ENCODE peak calls at places on chromosomes 1 and 21, in four cellular contexts. One of them, this sample, is unnamed.

GRCh38 chr1:222171005-222171404 is 376.9 kb downstream of the HHIPL2 start:
- DNase-seq in GM12878: peak
- DNase-seq in K562: peak
- DNase-seq in HepG2: peak
- DNase-seq in this sample: no peak

GRCh38 chr1:78370779-78371482 is 119.8 kb upstream of the PTGFR start:
- DNase-seq in GM12878: no peak
- DNase-seq in K562: no peak
- DNase-seq in HepG2: no peak
- DNase-seq in this sample: no peak

GRCh38 chr1:89065077-89065868 is at the start of gene GBP1:
- DNase-seq in HepG2: peak
- DNase-seq in K562: no peak
- DNase-seq in GM12878: no peak
- DNase-seq in this sample: no peak

GRCh38 chr1:4395158-4395557 is 259.3 kb upstream of the AJAP1 start:
- DNase-seq in HepG2: no peak
- DNase-seq in GM12878: no peak
- DNase-seq in K562: no peak
- DNase-seq in this sample: no peak

GRCh38 chr1:156993426-156994147 is 52.0 kb downstream of the ARHGEF11 start:
- DNase-seq in K562: peak
- DNase-seq in HepG2: no peak
- DNase-seq in GM12878: no peak
- DNase-seq in this sample: no peak

GRCh38 chr1:157377216-157377821 is 175.0 kb downstream of the FCRL5 start:
- DNase-seq in HepG2: peak
- DNase-seq in K562: no peak
- DNase-seq in GM12878: no peak
- DNase-seq in this sample: peak

GRCh38 chr1:232833966-232834535 is 28.8 kb downstream of the MAP10 start:
- DNase-seq in HepG2: no peak
- DNase-seq in GM12878: no peak
- DNase-seq in K562: no peak
- DNase-seq in this sample: no peak

GRCh38 chr1:1075148-1075935 is 1.2 kb upstream of the RNF223 start:
- DNase-seq in HepG2: no peak
- DNase-seq in K562: peak
- DNase-seq in GM12878: no peak
- DNase-seq in this sample: no peak

GRCh38 chr1:210123383-210123782 is 109.2 kb upstream of the SERTAD4 start:
- DNase-seq in HepG2: no peak
- DNase-seq in K562: no peak
- DNase-seq in GM12878: no peak
- DNase-seq in this sample: no peak

GRCh38 chr1:58779837-58780585 is 3.8 kb downstream of the JUN start:
- DNase-seq in K562: no peak
- DNase-seq in HepG2: peak
- DNase-seq in GM12878: no peak
- DNase-seq in this sample: no peak

GRCh38 chr1:234617986-234618725 is 8.2 kb upstream of the IRF2BP2 start:
- DNase-seq in K562: no peak
- DNase-seq in HepG2: peak
- DNase-seq in GM12878: no peak
- DNase-seq in this sample: no peak

GRCh38 chr1:205849619-205850355 is at the start of gene PM20D1:
- DNase-seq in HepG2: no peak
- DNase-seq in K562: peak
- DNase-seq in GM12878: no peak
- DNase-seq in this sample: peak

GRCh38 chr1:84782311-84782771 is 92.1 kb upstream of the SSX2IP start:
- DNase-seq in GM12878: no peak
- DNase-seq in K562: peak
- DNase-seq in HepG2: peak
- DNase-seq in this sample: peak

GRCh38 chr1:2234762-2235113 is 6.6 kb downstream of the SKI start:
- DNase-seq in K562: no peak
- DNase-seq in GM12878: no peak
- DNase-seq in HepG2: no peak
- DNase-seq in this sample: no peak

GRCh38 chr1:172766462-172766861 is 107.6 kb downstream of the FASLG start:
- DNase-seq in GM12878: no peak
- DNase-seq in K562: no peak
- DNase-seq in HepG2: no peak
- DNase-seq in this sample: no peak

GRCh38 chr1:177567393-177567792 is 396.6 kb downstream of the BRINP2 start:
- DNase-seq in HepG2: peak
- DNase-seq in K562: no peak
- DNase-seq in GM12878: no peak
- DNase-seq in this sample: no peak

GRCh38 chr21:26391166-26391565 is 181.9 kb downstream of the CYYR1 start:
- DNase-seq in HepG2: no peak
- DNase-seq in GM12878: no peak
- DNase-seq in K562: no peak
- DNase-seq in this sample: no peak

GRCh38 chr1:85330206-85330605 is 53.8 kb upstream of the BCL10 start:
- DNase-seq in HepG2: peak
- DNase-seq in GM12878: no peak
- DNase-seq in K562: no peak
- DNase-seq in this sample: no peak

GRCh38 chr1:18109058-18109755 is 1.6 kb downstream of the IGSF21 start:
- DNase-seq in GM12878: no peak
- DNase-seq in HepG2: no peak
- DNase-seq in K562: no peak
- DNase-seq in this sample: peak

GRCh38 chr1:60978421-60979357 is 103.7 kb upstream of the NFIA start:
- DNase-seq in K562: peak
- DNase-seq in GM12878: peak
- DNase-seq in HepG2: peak
- DNase-seq in this sample: peak

GRCh38 chr21:46099476-46099875 is 1.6 kb downstream of the COL6A2 start:
- DNase-seq in GM12878: no peak
- DNase-seq in K562: peak
- DNase-seq in HepG2: peak
- DNase-seq in this sample: no peak

GRCh38 chr21:16262109-16262508 is 532.3 kb downstream of the USP25 start:
- DNase-seq in HepG2: no peak
- DNase-seq in GM12878: no peak
- DNase-seq in K562: no peak
- DNase-seq in this sample: no peak

GRCh38 chr1:202589190-202589680 is 121.0 kb downstream of the SYT2 start:
- DNase-seq in K562: no peak
- DNase-seq in HepG2: peak
- DNase-seq in GM12878: no peak
- DNase-seq in this sample: no peak

GRCh38 chr1:51192213-51192843 is 43.7 kb upstream of the RNF11 start:
- DNase-seq in GM12878: no peak
- DNase-seq in K562: peak
- DNase-seq in HepG2: peak
- DNase-seq in this sample: peak

GRCh38 chr1:234109840-234110239 is 205.4 kb downstream of the SLC35F3 start:
- DNase-seq in GM12878: no peak
- DNase-seq in HepG2: no peak
- DNase-seq in K562: no peak
- DNase-seq in this sample: no peak

GRCh38 chr1:193262661-193263060 is 76.2 kb upstream of the B3GALT2 start:
- DNase-seq in GM12878: no peak
- DNase-seq in HepG2: no peak
- DNase-seq in K562: no peak
- DNase-seq in this sample: no peak

GRCh38 chr1:5526822-5527551 is 465.2 kb downstream of the NPHP4 start:
- DNase-seq in GM12878: no peak
- DNase-seq in HepG2: no peak
- DNase-seq in K562: peak
- DNase-seq in this sample: no peak

GRCh38 chr1:207050428-207050767 is 610 bp downstream of the YOD1 start:
- DNase-seq in GM12878: no peak
- DNase-seq in HepG2: no peak
- DNase-seq in K562: no peak
- DNase-seq in this sample: no peak

GRCh38 chr1:198837276-198838021 is 198.6 kb downstream of the PTPRC start:
- DNase-seq in GM12878: no peak
- DNase-seq in K562: no peak
- DNase-seq in HepG2: no peak
- DNase-seq in this sample: no peak

GRCh38 chr1:29551123-29551522 is 314.8 kb downstream of the PTPRU start:
- DNase-seq in K562: no peak
- DNase-seq in GM12878: no peak
- DNase-seq in HepG2: no peak
- DNase-seq in this sample: no peak

GRCh38 chr1:26626994-26627393 is 68.8 kb upstream of the ARID1A start:
- DNase-seq in GM12878: no peak
- DNase-seq in K562: no peak
- DNase-seq in HepG2: no peak
- DNase-seq in this sample: no peak

GRCh38 chr1:56803561-56804156 is 15.5 kb downstream of the FYB2 start:
- DNase-seq in HepG2: peak
- DNase-seq in K562: peak
- DNase-seq in GM12878: no peak
- DNase-seq in this sample: peak

GRCh38 chr1:54671985-54672608 is 30.5 kb downstream of the MROH7 start:
- DNase-seq in GM12878: peak
- DNase-seq in HepG2: peak
- DNase-seq in K562: peak
- DNase-seq in this sample: peak

GRCh38 chr1:44281987-44282703 is 68.9 kb downstream of the DMAP1 start:
- DNase-seq in GM12878: no peak
- DNase-seq in K562: no peak
- DNase-seq in HepG2: peak
- DNase-seq in this sample: no peak

DNA sequence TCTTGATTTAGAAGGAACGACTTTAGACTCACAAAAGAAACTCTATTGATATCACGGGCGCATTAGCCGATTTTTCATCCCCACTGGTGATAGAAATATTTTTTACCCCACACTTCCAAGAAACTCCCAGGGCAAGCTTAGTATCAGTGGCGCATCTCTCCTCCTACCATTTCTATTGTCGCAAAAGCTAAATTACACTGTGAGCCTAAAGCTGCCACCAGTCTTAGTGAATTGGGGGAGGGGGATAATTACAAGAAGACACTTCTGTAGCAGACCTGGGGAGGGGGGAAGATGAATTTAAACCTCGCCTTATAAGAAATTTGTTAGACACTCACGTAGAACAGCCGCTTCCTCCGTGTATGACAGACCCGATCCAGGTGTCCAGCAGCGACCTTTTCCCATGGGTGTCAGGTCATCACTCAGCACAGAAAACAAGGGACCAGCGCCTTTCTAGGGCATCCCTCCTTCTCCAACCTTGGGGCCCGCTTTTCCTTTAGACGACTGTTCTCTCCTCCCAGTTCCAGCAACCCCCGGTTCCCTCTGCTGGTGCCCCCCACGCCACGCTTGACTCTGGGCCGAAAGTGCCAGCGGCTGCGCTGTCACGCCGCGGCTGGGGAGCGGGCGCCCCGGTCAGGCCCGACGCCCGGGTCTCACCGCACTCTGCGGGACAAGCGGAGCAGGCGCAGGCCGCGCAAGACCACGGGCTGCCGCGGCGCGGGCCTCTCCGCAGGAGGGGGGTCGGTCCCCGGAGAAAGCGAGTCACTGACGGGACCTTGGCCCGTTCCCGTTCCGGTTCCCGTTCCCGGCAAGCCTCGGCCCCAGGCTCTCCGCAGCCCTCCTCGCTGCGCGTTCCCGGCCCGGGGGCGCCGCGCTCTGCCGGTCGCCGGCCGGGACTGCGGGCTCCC is 797 bp downstream of the PHC2 start:
- DNase-seq in K562: no peak
- DNase-seq in HepG2: no peak
- DNase-seq in GM12878: no peak
- DNase-seq in this sample: peak
- TF ChIP-seq BRCA1 in K562: no peak
- TF ChIP-seq BRCA1 in HepG2: no peak
- TF ChIP-seq BRCA1 in GM12878: no peak
- TF ChIP-seq BRCA1 in this sample: no peak

GRCh38 chr1:204758601-204759000 is 73.1 kb upstream of the LRRN2 start:
- DNase-seq in K562: no peak
- DNase-seq in HepG2: no peak
- DNase-seq in GM12878: no peak
- DNase-seq in this sample: no peak

GRCh38 chr1:204756349-204756748 is 70.8 kb upstream of the LRRN2 start:
- DNase-seq in HepG2: no peak
- DNase-seq in K562: no peak
- DNase-seq in GM12878: no peak
- DNase-seq in this sample: no peak

GRCh38 chr1:204763773-204764427 is 78.4 kb upstream of the LRRN2 start:
- DNase-seq in HepG2: peak
- DNase-seq in GM12878: peak
- DNase-seq in K562: peak
- DNase-seq in this sample: peak

GRCh38 chr1:204754821-204755220 is 69.3 kb upstream of the LRRN2 start:
- DNase-seq in HepG2: no peak
- DNase-seq in GM12878: no peak
- DNase-seq in K562: no peak
- DNase-seq in this sample: no peak

GRCh38 chr1:204760350-204761134 is 75.0 kb upstream of the LRRN2 start:
- DNase-seq in K562: no peak
- DNase-seq in HepG2: no peak
- DNase-seq in GM12878: no peak
- DNase-seq in this sample: no peak
- TF ChIP-seq BRCA1 in K562: no peak
- TF ChIP-seq BRCA1 in HepG2: no peak
- TF ChIP-seq BRCA1 in GM12878: no peak
- TF ChIP-seq BRCA1 in this sample: no peak

GRCh38 chr1:154306151-154306550 is 14.7 kb upstream of the AQP10 start:
- DNase-seq in K562: no peak
- DNase-seq in GM12878: no peak
- DNase-seq in HepG2: no peak
- DNase-seq in this sample: no peak
- TF ChIP-seq BRCA1 in K562: no peak
- TF ChIP-seq BRCA1 in GM12878: no peak
- TF ChIP-seq BRCA1 in HepG2: no peak
- TF ChIP-seq BRCA1 in this sample: no peak

GRCh38 chr1:116150368-116150767 is 39.2 kb downstream of the MAB21L3 start:
- DNase-seq in GM12878: no peak
- DNase-seq in K562: no peak
- DNase-seq in HepG2: no peak
- DNase-seq in this sample: no peak

GRCh38 chr1:116147114-116147510 is 35.9 kb downstream of the MAB21L3 start:
- DNase-seq in GM12878: no peak
- DNase-seq in HepG2: no peak
- DNase-seq in K562: no peak
- DNase-seq in this sample: no peak

GRCh38 chr1:116144151-116144550 is 33.0 kb downstream of the MAB21L3 start:
- DNase-seq in HepG2: no peak
- DNase-seq in GM12878: no peak
- DNase-seq in K562: no peak
- DNase-seq in this sample: no peak

GRCh38 chr1:116148967-116149366 is 37.8 kb downstream of the MAB21L3 start:
- DNase-seq in K562: no peak
- DNase-seq in GM12878: no peak
- DNase-seq in HepG2: no peak
- DNase-seq in this sample: no peak

GRCh38 chr1:116147972-116148371 is 36.8 kb downstream of the MAB21L3 start:
- DNase-seq in GM12878: no peak
- DNase-seq in HepG2: no peak
- DNase-seq in K562: no peak
- DNase-seq in this sample: no peak
- TF ChIP-seq BRCA1 in GM12878: no peak
- TF ChIP-seq BRCA1 in HepG2: no peak
- TF ChIP-seq BRCA1 in K562: no peak
- TF ChIP-seq BRCA1 in this sample: no peak